ENCODE peak calls at places on chromosomes 7 and 10, in seven cellular contexts. F is heart left ventricle, M is kidney epithelial cell, Q is PC-9, V is MM.1S, N is body of pancreas, P is fibroblast of lung. J is an unnamed sample.

GRCh38 chr10:73597346-73597745 is 6.2 kb upstream of the USP54 start:
- DNase-seq in F (no peak), M (peak; percentile 80), Q (no peak), V (no peak), N (no peak), P (peak; percentile 5), J (no peak)

GRCh38 chr7:10940748-10941358 is 32.8 kb upstream of the PHF14 start:
- DNase-seq in F (no peak), M (no peak), Q (peak; percentile 10), V (peak; percentile 70), N (peak; percentile 19), P (no peak), J (no peak)

GRCh38 chr7:139923090-139923489 is 94.0 kb downstream of the TBXAS1 start:
- DNase-seq in F (no peak), M (no peak), Q (no peak), V (no peak), N (no peak), P (no peak), J (no peak)

GRCh38 chr10:65231148-65231547 is 1694.7 kb upstream of the LRRTM3 start:
- DNase-seq in F (no peak), M (no peak), Q (no peak), V (no peak), N (no peak), P (no peak), J (no peak)

GRCh38 chr10:109931153-109931552 is 7.8 kb upstream of the XPNPEP1 start:
- DNase-seq in F (no peak), M (no peak), Q (no peak), V (no peak), N (no peak), P (peak; percentile 73), J (no peak)

GRCh38 chr10:111648046-111648445 is 535.5 kb downstream of the GPAM start:
- DNase-seq in F (no peak), M (no peak), Q (no peak), V (no peak), N (no peak), P (no peak), J (peak; percentile 4)

GRCh38 chr10:112986791-112987190 is 36.7 kb downstream of the TCF7L2 start:
- DNase-seq in F (no peak), M (no peak), Q (no peak), V (no peak), N (no peak), P (no peak), J (no peak)

GRCh38 chr7:11300231-11300630 is 326.6 kb downstream of the PHF14 start:
- DNase-seq in F (no peak), M (no peak), Q (no peak), V (no peak), N (no peak), P (no peak), J (no peak)

GRCh38 chr10:60762554-60762953 is 15.7 kb upstream of the CDK1 start:
- DNase-seq in F (no peak), M (no peak), Q (no peak), V (no peak), N (no peak), P (no peak), J (no peak)
- H3K4me3 ChIP-seq in F (no peak overlapping the region), M (no peak overlapping the region), Q (no peak overlapping the region), V (no peak overlapping the region), N (no peak overlapping the region), P (no peak overlapping the region), J (no peak overlapping the region)

GRCh38 chr10:117107280-117107679 is 30.8 kb downstream of the VAX1 start:
- DNase-seq in F (no peak), M (no peak), Q (no peak), V (no peak), N (no peak), P (no peak), J (no peak)

DNA sequence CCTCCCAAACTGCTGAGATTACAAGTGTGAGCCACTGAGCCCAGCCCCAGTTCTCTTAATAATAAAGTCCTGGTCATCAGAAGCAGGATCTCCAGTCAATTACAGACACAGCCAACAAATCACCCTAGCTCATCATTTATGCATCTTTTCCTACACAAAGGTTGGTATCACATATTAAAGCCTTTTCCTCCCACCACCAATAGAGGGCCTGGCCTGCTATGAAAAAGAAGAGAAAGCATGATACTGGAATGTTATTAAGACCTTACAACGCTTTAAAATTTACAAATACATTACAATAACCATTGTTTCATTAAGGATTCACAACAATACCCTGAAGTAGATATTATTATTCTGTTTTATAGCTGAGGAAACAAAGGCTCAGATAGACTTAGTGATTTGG is 25.9 kb downstream of the VAX1 start:
- DNase-seq in F (no peak), M (no peak), Q (no peak), V (no peak), N (no peak), P (no peak), J (no peak)
- TF ChIP-seq CTCF in F (no peak), M (peak; percentile 49), Q (peak; percentile 41), V (no peak), N (peak; percentile 26), P (no peak), J (peak; percentile 51)

GRCh38 chr10:8951440-8952089 is 897.1 kb downstream of the GATA3 start:
- DNase-seq in F (no peak), M (no peak), Q (no peak), V (no peak), N (no peak), P (no peak), J (no peak)

GRCh38 chr10:8950978-8951377 is 896.5 kb downstream of the GATA3 start:
- DNase-seq in F (no peak), M (no peak), Q (no peak), V (no peak), N (no peak), P (no peak), J (no peak)

DNA sequence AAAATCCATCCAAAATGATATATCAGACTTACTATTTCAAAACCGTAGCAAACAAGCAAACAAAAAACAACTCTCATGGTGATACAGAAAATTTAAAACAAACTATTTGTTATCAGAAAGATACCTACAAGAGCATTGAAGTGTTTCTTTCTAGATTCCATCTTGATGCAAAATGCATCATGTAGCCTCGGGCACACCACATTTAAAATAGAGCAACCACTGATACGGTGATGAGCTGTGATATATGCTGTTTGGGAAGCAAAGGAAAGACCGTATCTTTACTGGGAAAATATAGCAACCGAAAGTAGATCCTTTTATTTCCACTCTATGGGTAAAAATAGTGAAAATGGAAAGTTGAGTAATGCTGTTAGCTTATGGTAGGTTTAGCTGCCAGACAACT is 892.0 kb downstream of the GATA3 start:
- DNase-seq in F (no peak), M (no peak), Q (no peak), V (no peak), N (no peak), P (no peak), J (no peak)
- H3K27me3 ChIP-seq in F (no peaks in the 10 kb centered on the region), M (no peaks in the 10 kb centered on the region), Q (no peaks in the 10 kb centered on the region), V (no peaks in the 10 kb centered on the region), N (no peaks in the 10 kb centered on the region), P (no peaks in the 10 kb centered on the region), J (no peaks in the 10 kb centered on the region)

GRCh38 chr7:899806-900205 is 23.5 kb downstream of the GET4 start:
- DNase-seq in F (no peak), M (no peak), Q (no peak), V (no peak), N (no peak), P (no peak), J (no peak)

GRCh38 chr7:902996-903395 is 26.6 kb downstream of the GET4 start:
- DNase-seq in F (no peak), M (no peak), Q (no peak), V (no peak), N (no peak), P (no peak), J (no peak)

GRCh38 chr7:900331-901040 is 24.1 kb downstream of the GET4 start:
- DNase-seq in F (no peak), M (no peak), Q (no peak), V (no peak), N (no peak), P (no peak), J (no peak)

GRCh38 chr7:901041-901387 is 24.7 kb downstream of the GET4 start:
- DNase-seq in F (no peak), M (no peak), Q (no peak), V (no peak), N (no peak), P (no peak), J (no peak)

GRCh38 chr7:901388-902154 is 25.2 kb downstream of the GET4 start:
- DNase-seq in F (peak; percentile 84), M (peak; percentile 51), Q (peak; percentile 90), V (no peak), N (peak; percentile 78), P (peak; percentile 96), J (peak; percentile 12)
- H3K4me3 ChIP-seq in F (no peak overlapping the region), M (no peak overlapping the region), Q (no peak overlapping the region), V (no peak overlapping the region), N (no peak overlapping the region), P (no peak overlapping the region), J (no peak overlapping the region)

GRCh38 chr10:121188005-121188404 is 336.8 kb downstream of the WDR11 start:
- DNase-seq in F (no peak), M (no peak), Q (no peak), V (no peak), N (no peak), P (no peak), J (no peak)
- TF ChIP-seq CTCF in F (no peak), M (peak; percentile 2), Q (no peak), V (no peak), N (no peak), P (no peak), J (no peak)

GRCh38 chr7:23477170-23477525 is 6.9 kb upstream of the IGF2BP3 start:
- DNase-seq in F (no peak), M (no peak), Q (no peak), V (no peak), N (no peak), P (no peak), J (no peak)
- H3K27me3 ChIP-seq in F (peaks cover 58% of the 10 kb centered on the region), M (no peaks in the 10 kb centered on the region), Q (no peaks in the 10 kb centered on the region), V (peaks cover 94% of the 10 kb centered on the region), N (peaks cover 49% of the 10 kb centered on the region), P (peaks cover 34% of the 10 kb centered on the region), J (peaks cover 17% of the 10 kb centered on the region)

J was measured in BJ.